ENCODE peak calls at places on chromosome 2, in eight cellular contexts. One of them, this sample, is unnamed. For H3K9me3, H3K4me1 and H3K36me3, the result is how much of the 10 kb centered on the place peaks cover.

GRCh38 chr2:86675611-86676015 is 44.5 kb upstream of the RMND5A start:
- DNase-seq in iPS DF 6.9: no peak
- DNase-seq in endodermal cell: peak
- DNase-seq in astrocyte: no peak
- DNase-seq in aorta: no peak
- DNase-seq in HCT116: peak
- DNase-seq in thoracic aorta: no peak
- DNase-seq in CD8-positive, alpha-beta T cell: no peak
- DNase-seq in this sample: peak

GRCh38 chr2:187372213-187372612 is 75.8 kb downstream of the CALCRL start:
- DNase-seq in iPS DF 6.9: no peak
- DNase-seq in endodermal cell: no peak
- DNase-seq in astrocyte: peak
- DNase-seq in aorta: no peak
- DNase-seq in HCT116: no peak
- DNase-seq in thoracic aorta: no peak
- DNase-seq in CD8-positive, alpha-beta T cell: no peak
- DNase-seq in this sample: no peak

GRCh38 chr2:34012728-34013302 is 413.7 kb upstream of the FAM98A start:
- DNase-seq in iPS DF 6.9: peak
- DNase-seq in endodermal cell: peak
- DNase-seq in astrocyte: peak
- DNase-seq in aorta: peak
- DNase-seq in HCT116: peak
- DNase-seq in thoracic aorta: no peak
- DNase-seq in CD8-positive, alpha-beta T cell: no peak
- DNase-seq in this sample: peak

GRCh38 chr2:159711562-159712193 is 628 bp upstream of the MARCHF7 start:
- DNase-seq in iPS DF 6.9: no peak
- DNase-seq in endodermal cell: no peak
- DNase-seq in astrocyte: peak
- DNase-seq in aorta: no peak
- DNase-seq in HCT116: no peak
- DNase-seq in thoracic aorta: no peak
- DNase-seq in CD8-positive, alpha-beta T cell: no peak
- DNase-seq in this sample: no peak

GRCh38 chr2:26336719-26337118 is 9.2 kb upstream of the SELENOI start:
- DNase-seq in iPS DF 6.9: no peak
- DNase-seq in endodermal cell: no peak
- DNase-seq in astrocyte: no peak
- DNase-seq in aorta: no peak
- DNase-seq in HCT116: no peak
- DNase-seq in thoracic aorta: no peak
- DNase-seq in CD8-positive, alpha-beta T cell: no peak
- DNase-seq in this sample: no peak

GRCh38 chr2:234422242-234422641 is 74.6 kb downstream of the ARL4C start:
- DNase-seq in iPS DF 6.9: no peak
- DNase-seq in endodermal cell: no peak
- DNase-seq in astrocyte: peak
- DNase-seq in aorta: no peak
- DNase-seq in HCT116: peak
- DNase-seq in thoracic aorta: no peak
- DNase-seq in CD8-positive, alpha-beta T cell: no peak
- DNase-seq in this sample: no peak

GRCh38 chr2:174603280-174603679 is 5.7 kb upstream of the WIPF1 start:
- DNase-seq in iPS DF 6.9: no peak
- DNase-seq in endodermal cell: peak
- DNase-seq in astrocyte: peak
- DNase-seq in aorta: no peak
- DNase-seq in HCT116: peak
- DNase-seq in thoracic aorta: no peak
- DNase-seq in CD8-positive, alpha-beta T cell: peak
- DNase-seq in this sample: no peak

GRCh38 chr2:187617925-187618324 is 63.7 kb upstream of the TFPI start:
- DNase-seq in iPS DF 6.9: no peak
- DNase-seq in endodermal cell: no peak
- DNase-seq in astrocyte: no peak
- DNase-seq in aorta: no peak
- DNase-seq in HCT116: no peak
- DNase-seq in thoracic aorta: no peak
- DNase-seq in CD8-positive, alpha-beta T cell: no peak
- DNase-seq in this sample: no peak

GRCh38 chr2:57890462-57890861 is 156.1 kb upstream of the VRK2 start:
- DNase-seq in iPS DF 6.9: no peak
- DNase-seq in endodermal cell: no peak
- DNase-seq in astrocyte: peak
- DNase-seq in aorta: no peak
- DNase-seq in HCT116: no peak
- DNase-seq in thoracic aorta: no peak
- DNase-seq in CD8-positive, alpha-beta T cell: no peak
- DNase-seq in this sample: no peak

GRCh38 chr2:71832388-71832787 is 315.3 kb downstream of the CYP26B1 start:
- DNase-seq in iPS DF 6.9: no peak
- DNase-seq in endodermal cell: no peak
- DNase-seq in astrocyte: no peak
- DNase-seq in aorta: no peak
- DNase-seq in HCT116: no peak
- DNase-seq in thoracic aorta: no peak
- DNase-seq in CD8-positive, alpha-beta T cell: no peak
- DNase-seq in this sample: no peak

GRCh38 chr2:181465686-181466375 is 8.6 kb downstream of the ITGA4 start:
- DNase-seq in iPS DF 6.9: no peak
- DNase-seq in endodermal cell: no peak
- DNase-seq in astrocyte: peak
- DNase-seq in aorta: no peak
- DNase-seq in HCT116: no peak
- DNase-seq in thoracic aorta: no peak
- DNase-seq in CD8-positive, alpha-beta T cell: no peak
- DNase-seq in this sample: no peak

GRCh38 chr2:238631491-238632180 is 204.9 kb downstream of the ASB1 start:
- DNase-seq in iPS DF 6.9: no peak
- DNase-seq in endodermal cell: no peak
- DNase-seq in astrocyte: no peak
- DNase-seq in aorta: no peak
- DNase-seq in HCT116: no peak
- DNase-seq in thoracic aorta: no peak
- DNase-seq in CD8-positive, alpha-beta T cell: no peak
- DNase-seq in this sample: no peak

GRCh38 chr2:137208361-137208973 is 443.1 kb downstream of the THSD7B start:
- DNase-seq in iPS DF 6.9: no peak
- DNase-seq in endodermal cell: no peak
- DNase-seq in astrocyte: peak
- DNase-seq in aorta: no peak
- DNase-seq in HCT116: no peak
- DNase-seq in thoracic aorta: no peak
- DNase-seq in CD8-positive, alpha-beta T cell: no peak
- DNase-seq in this sample: no peak

GRCh38 chr2:24012521-24013245 is 2.8 kb downstream of the MFSD2B start:
- DNase-seq in iPS DF 6.9: no peak
- DNase-seq in endodermal cell: no peak
- DNase-seq in astrocyte: no peak
- DNase-seq in aorta: no peak
- DNase-seq in HCT116: no peak
- DNase-seq in thoracic aorta: no peak
- DNase-seq in CD8-positive, alpha-beta T cell: no peak
- DNase-seq in this sample: no peak

GRCh38 chr2:47904903-47905453 is 1.3 kb downstream of the FBXO11 start:
- DNase-seq in iPS DF 6.9: no peak
- DNase-seq in endodermal cell: peak
- DNase-seq in astrocyte: peak
- DNase-seq in aorta: peak
- DNase-seq in HCT116: no peak
- DNase-seq in thoracic aorta: no peak
- DNase-seq in CD8-positive, alpha-beta T cell: peak
- DNase-seq in this sample: no peak

GRCh38 chr2:17518212-17519154 is at the start of gene RAD51AP2:
- DNase-seq in iPS DF 6.9: no peak
- DNase-seq in endodermal cell: peak
- DNase-seq in astrocyte: peak
- DNase-seq in aorta: peak
- DNase-seq in HCT116: peak
- DNase-seq in thoracic aorta: peak
- DNase-seq in CD8-positive, alpha-beta T cell: no peak
- DNase-seq in this sample: peak

GRCh38 chr2:139495851-139496250 is 715.7 kb upstream of the NXPH2 start:
- DNase-seq in iPS DF 6.9: no peak
- DNase-seq in endodermal cell: peak
- DNase-seq in astrocyte: no peak
- DNase-seq in aorta: no peak
- DNase-seq in HCT116: no peak
- DNase-seq in thoracic aorta: no peak
- DNase-seq in CD8-positive, alpha-beta T cell: no peak
- DNase-seq in this sample: no peak

GRCh38 chr2:55232084-55232862 is at the start of the genes CLHC1 and RPS27A:
- DNase-seq in iPS DF 6.9: peak
- DNase-seq in endodermal cell: peak
- DNase-seq in astrocyte: peak
- DNase-seq in aorta: peak
- DNase-seq in HCT116: peak
- DNase-seq in thoracic aorta: no peak
- DNase-seq in CD8-positive, alpha-beta T cell: peak
- DNase-seq in this sample: peak
- H3K9me3 ChIP-seq in iPS DF 6.9: under half
- H3K9me3 ChIP-seq in endodermal cell: under half
- H3K9me3 ChIP-seq in astrocyte: under half
- H3K9me3 ChIP-seq in aorta: under half
- H3K9me3 ChIP-seq in HCT116: under half
- H3K9me3 ChIP-seq in thoracic aorta: under half
- H3K9me3 ChIP-seq in CD8-positive, alpha-beta T cell: under half
- H3K9me3 ChIP-seq in this sample: under half

GRCh38 chr2:101756266-101756665 is 58.8 kb downstream of the MAP4K4 start:
- DNase-seq in iPS DF 6.9: no peak
- DNase-seq in endodermal cell: no peak
- DNase-seq in astrocyte: no peak
- DNase-seq in aorta: no peak
- DNase-seq in HCT116: no peak
- DNase-seq in thoracic aorta: no peak
- DNase-seq in CD8-positive, alpha-beta T cell: no peak
- DNase-seq in this sample: no peak

GRCh38 chr2:101758001-101758400 is 60.5 kb downstream of the MAP4K4 start:
- DNase-seq in iPS DF 6.9: no peak
- DNase-seq in endodermal cell: no peak
- DNase-seq in astrocyte: peak
- DNase-seq in aorta: no peak
- DNase-seq in HCT116: no peak
- DNase-seq in thoracic aorta: no peak
- DNase-seq in CD8-positive, alpha-beta T cell: no peak
- DNase-seq in this sample: no peak

GRCh38 chr2:101762451-101763171 is 65.1 kb downstream of the MAP4K4 start:
- DNase-seq in iPS DF 6.9: no peak
- DNase-seq in endodermal cell: peak
- DNase-seq in astrocyte: no peak
- DNase-seq in aorta: no peak
- DNase-seq in HCT116: no peak
- DNase-seq in thoracic aorta: no peak
- DNase-seq in CD8-positive, alpha-beta T cell: no peak
- DNase-seq in this sample: no peak

GRCh38 chr2:101754613-101755012 is 57.1 kb downstream of the MAP4K4 start:
- DNase-seq in iPS DF 6.9: no peak
- DNase-seq in endodermal cell: no peak
- DNase-seq in astrocyte: peak
- DNase-seq in aorta: no peak
- DNase-seq in HCT116: no peak
- DNase-seq in thoracic aorta: no peak
- DNase-seq in CD8-positive, alpha-beta T cell: no peak
- DNase-seq in this sample: no peak

GRCh38 chr2:101759162-101759561 is 61.7 kb downstream of the MAP4K4 start:
- DNase-seq in iPS DF 6.9: no peak
- DNase-seq in endodermal cell: no peak
- DNase-seq in astrocyte: peak
- DNase-seq in aorta: no peak
- DNase-seq in HCT116: peak
- DNase-seq in thoracic aorta: peak
- DNase-seq in CD8-positive, alpha-beta T cell: no peak
- DNase-seq in this sample: no peak
- H3K4me1 ChIP-seq in iPS DF 6.9: under half
- H3K4me1 ChIP-seq in endodermal cell: under half
- H3K4me1 ChIP-seq in astrocyte: under half
- H3K4me1 ChIP-seq in aorta: under half
- H3K4me1 ChIP-seq in HCT116: under half
- H3K4me1 ChIP-seq in thoracic aorta: under half
- H3K4me1 ChIP-seq in CD8-positive, alpha-beta T cell: under half
- H3K4me1 ChIP-seq in this sample: under half

GRCh38 chr2:73746015-73746876 is 9.1 kb upstream of the TPRKB start:
- DNase-seq in iPS DF 6.9: no peak
- DNase-seq in endodermal cell: peak
- DNase-seq in astrocyte: no peak
- DNase-seq in aorta: no peak
- DNase-seq in HCT116: no peak
- DNase-seq in thoracic aorta: no peak
- DNase-seq in CD8-positive, alpha-beta T cell: no peak
- DNase-seq in this sample: no peak

GRCh38 chr2:73746877-73747208 is 9.7 kb upstream of the TPRKB start:
- DNase-seq in iPS DF 6.9: no peak
- DNase-seq in endodermal cell: no peak
- DNase-seq in astrocyte: no peak
- DNase-seq in aorta: no peak
- DNase-seq in HCT116: no peak
- DNase-seq in thoracic aorta: no peak
- DNase-seq in CD8-positive, alpha-beta T cell: no peak
- DNase-seq in this sample: no peak

GRCh38 chr2:73749314-73749713 is 12.2 kb upstream of the TPRKB start:
- DNase-seq in iPS DF 6.9: no peak
- DNase-seq in endodermal cell: no peak
- DNase-seq in astrocyte: no peak
- DNase-seq in aorta: no peak
- DNase-seq in HCT116: no peak
- DNase-seq in thoracic aorta: no peak
- DNase-seq in CD8-positive, alpha-beta T cell: no peak
- DNase-seq in this sample: no peak
- H3K36me3 ChIP-seq in iPS DF 6.9: under half
- H3K36me3 ChIP-seq in endodermal cell: under half
- H3K36me3 ChIP-seq in astrocyte: under half
- H3K36me3 ChIP-seq in aorta: under half
- H3K36me3 ChIP-seq in HCT116: under half
- H3K36me3 ChIP-seq in thoracic aorta: under half
- H3K36me3 ChIP-seq in CD8-positive, alpha-beta T cell: under half
- H3K36me3 ChIP-seq in this sample: under half

DNA sequence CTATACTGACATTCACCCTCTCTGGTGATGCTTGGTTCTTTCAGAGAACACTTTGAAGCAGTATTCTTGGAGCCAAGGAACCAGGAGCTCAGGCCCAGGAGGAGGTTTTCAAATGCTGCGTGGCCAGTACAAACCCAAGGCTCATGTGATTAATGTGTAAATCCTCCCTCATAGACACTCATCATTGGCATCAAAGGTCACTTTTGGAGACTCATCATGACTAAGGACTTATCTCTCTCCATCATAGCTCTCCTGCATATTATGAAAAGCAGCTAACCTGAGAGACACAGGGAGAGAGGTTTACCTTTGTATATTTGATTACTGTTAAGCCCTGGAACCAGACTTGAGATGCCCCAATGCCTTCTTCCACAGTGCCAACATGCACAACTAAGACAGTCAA is 115.3 kb upstream of the SRD5A2 start:
- DNase-seq in iPS DF 6.9: no peak
- DNase-seq in endodermal cell: no peak
- DNase-seq in astrocyte: no peak
- DNase-seq in aorta: no peak
- DNase-seq in HCT116: no peak
- DNase-seq in thoracic aorta: no peak
- DNase-seq in CD8-positive, alpha-beta T cell: no peak
- DNase-seq in this sample: no peak
- H3K9me3 ChIP-seq in iPS DF 6.9: under half
- H3K9me3 ChIP-seq in endodermal cell: half or more
- H3K9me3 ChIP-seq in astrocyte: under half
- H3K9me3 ChIP-seq in aorta: under half
- H3K9me3 ChIP-seq in HCT116: under half
- H3K9me3 ChIP-seq in thoracic aorta: under half
- H3K9me3 ChIP-seq in CD8-positive, alpha-beta T cell: under half
- H3K9me3 ChIP-seq in this sample: under half

This sample was measured in pancreas.